ENCODE peak calls at places on chromosomes 13 and 19, in four cellular contexts. One of them, this sample, is unnamed.

GRCh38 chr19:44951179-44952159 is 3.7 kb upstream of the CLPTM1 start:
- DNase-seq in AG10803: peak
- DNase-seq in NCI-H526 treated with DMSO at 0.1 percent for 48 hours: peak
- DNase-seq in activated T-helper 2 cell treated with anti-CD3 and anti-CD28 coated beads, Interferon-gamma antibody, Interleukin-2, Interleukin-4, amounts not matched to agents 10 μg/mL and 5 μg/mL and 100 μg/mL, durations not matched to agents 14 hours and 24 hours and 36 hours: peak
- DNase-seq in this sample: peak

GRCh38 chr19:29672933-29673336 is 7.7 kb downstream of the PLEKHF1 start:
- DNase-seq in AG10803: no peak
- DNase-seq in NCI-H526 treated with DMSO at 0.1 percent for 48 hours: no peak
- DNase-seq in activated T-helper 2 cell treated with anti-CD3 and anti-CD28 coated beads, Interferon-gamma antibody, Interleukin-2, Interleukin-4, amounts not matched to agents 10 μg/mL and 5 μg/mL and 100 μg/mL, durations not matched to agents 14 hours and 24 hours and 36 hours: peak
- DNase-seq in this sample: no peak

GRCh38 chr19:46372901-46373572 is 26.1 kb downstream of the PPP5C start:
- DNase-seq in AG10803: peak
- DNase-seq in NCI-H526 treated with DMSO at 0.1 percent for 48 hours: no peak
- DNase-seq in activated T-helper 2 cell treated with anti-CD3 and anti-CD28 coated beads, Interferon-gamma antibody, Interleukin-2, Interleukin-4, amounts not matched to agents 10 μg/mL and 5 μg/mL and 100 μg/mL, durations not matched to agents 14 hours and 24 hours and 36 hours: no peak
- DNase-seq in this sample: peak

GRCh38 chr19:5686326-5686646 is 3.8 kb upstream of the RPL36 start:
- DNase-seq in AG10803: no peak
- DNase-seq in NCI-H526 treated with DMSO at 0.1 percent for 48 hours: no peak
- DNase-seq in activated T-helper 2 cell treated with anti-CD3 and anti-CD28 coated beads, Interferon-gamma antibody, Interleukin-2, Interleukin-4, amounts not matched to agents 10 μg/mL and 5 μg/mL and 100 μg/mL, durations not matched to agents 14 hours and 24 hours and 36 hours: no peak
- DNase-seq in this sample: no peak

GRCh38 chr19:35031072-35031881 is 1.0 kb downstream of the SCN1B start:
- DNase-seq in AG10803: peak
- DNase-seq in NCI-H526 treated with DMSO at 0.1 percent for 48 hours: no peak
- DNase-seq in activated T-helper 2 cell treated with anti-CD3 and anti-CD28 coated beads, Interferon-gamma antibody, Interleukin-2, Interleukin-4, amounts not matched to agents 10 μg/mL and 5 μg/mL and 100 μg/mL, durations not matched to agents 14 hours and 24 hours and 36 hours: no peak
- DNase-seq in this sample: peak

GRCh38 chr13:102309110-102309509 is 92.7 kb downstream of the FGF14 start:
- DNase-seq in AG10803: no peak
- DNase-seq in NCI-H526 treated with DMSO at 0.1 percent for 48 hours: no peak
- DNase-seq in activated T-helper 2 cell treated with anti-CD3 and anti-CD28 coated beads, Interferon-gamma antibody, Interleukin-2, Interleukin-4, amounts not matched to agents 10 μg/mL and 5 μg/mL and 100 μg/mL, durations not matched to agents 14 hours and 24 hours and 36 hours: no peak
- DNase-seq in this sample: no peak

GRCh38 chr19:35901854-35902661 is at the start of gene HCST:
- DNase-seq in AG10803: peak
- DNase-seq in NCI-H526 treated with DMSO at 0.1 percent for 48 hours: no peak
- DNase-seq in activated T-helper 2 cell treated with anti-CD3 and anti-CD28 coated beads, Interferon-gamma antibody, Interleukin-2, Interleukin-4, amounts not matched to agents 10 μg/mL and 5 μg/mL and 100 μg/mL, durations not matched to agents 14 hours and 24 hours and 36 hours: peak
- DNase-seq in this sample: peak

GRCh38 chr19:54489341-54489740 is 13.3 kb upstream of the LAIR2 start:
- DNase-seq in AG10803: no peak
- DNase-seq in NCI-H526 treated with DMSO at 0.1 percent for 48 hours: no peak
- DNase-seq in activated T-helper 2 cell treated with anti-CD3 and anti-CD28 coated beads, Interferon-gamma antibody, Interleukin-2, Interleukin-4, amounts not matched to agents 10 μg/mL and 5 μg/mL and 100 μg/mL, durations not matched to agents 14 hours and 24 hours and 36 hours: no peak
- DNase-seq in this sample: no peak

GRCh38 chr13:49444517-49445395 is 682 bp downstream of the SETDB2 start:
- DNase-seq in AG10803: peak
- DNase-seq in NCI-H526 treated with DMSO at 0.1 percent for 48 hours: peak
- DNase-seq in activated T-helper 2 cell treated with anti-CD3 and anti-CD28 coated beads, Interferon-gamma antibody, Interleukin-2, Interleukin-4, amounts not matched to agents 10 μg/mL and 5 μg/mL and 100 μg/mL, durations not matched to agents 14 hours and 24 hours and 36 hours: peak
- DNase-seq in this sample: peak

GRCh38 chr19:11887618-11888531 is at the start of gene ZNF69:
- DNase-seq in AG10803: peak
- DNase-seq in NCI-H526 treated with DMSO at 0.1 percent for 48 hours: peak
- DNase-seq in activated T-helper 2 cell treated with anti-CD3 and anti-CD28 coated beads, Interferon-gamma antibody, Interleukin-2, Interleukin-4, amounts not matched to agents 10 μg/mL and 5 μg/mL and 100 μg/mL, durations not matched to agents 14 hours and 24 hours and 36 hours: peak
- DNase-seq in this sample: peak

GRCh38 chr19:10677796-10678195 is 23.4 kb upstream of the QTRT1 start:
- DNase-seq in AG10803: no peak
- DNase-seq in NCI-H526 treated with DMSO at 0.1 percent for 48 hours: no peak
- DNase-seq in activated T-helper 2 cell treated with anti-CD3 and anti-CD28 coated beads, Interferon-gamma antibody, Interleukin-2, Interleukin-4, amounts not matched to agents 10 μg/mL and 5 μg/mL and 100 μg/mL, durations not matched to agents 14 hours and 24 hours and 36 hours: no peak
- DNase-seq in this sample: no peak